ENCODE peak calls at places on chromosomes 7 and 10, in five cellular contexts. D is colonic mucosa; W is fibroblast of the aortic adventitia; X is GM12878; F is CD8-positive, alpha-beta T cell. Y is an unnamed sample.

GRCh38 chr7:140048138-140048537 is 14.6 kb downstream of the PARP12 start:
- DNase-seq in F (no peak), D (no peak), X (no peak), W (no peak), Y (no peak)

GRCh38 chr10:124225468-124226270 is 132.3 kb upstream of the CHST15 start:
- DNase-seq in F (peak; percentile 20), D (no peak), X (no peak), W (no peak), Y (no peak)

GRCh38 chr10:12579954-12580858 is 230.9 kb downstream of the CAMK1D start:
- DNase-seq in W (peak; percentile 66), D (no peak), X (no peak), F (no peak), Y (peak; percentile 36)

GRCh38 chr10:48507494-48507893 is 97.4 kb downstream of the ARHGAP22 start:
- DNase-seq in F (no peak), W (no peak), D (peak; percentile 9), X (no peak), Y (no peak)

GRCh38 chr7:119681336-119681735 is 591.6 kb upstream of the KCND2 start:
- DNase-seq in F (no peak), X (no peak), W (no peak), D (no peak), Y (no peak)

GRCh38 chr7:47228386-47229014 is 353.4 kb downstream of the TNS3 start:
- DNase-seq in W (no peak), X (no peak), D (peak; percentile 39), F (no peak), Y (no peak)

GRCh38 chr7:36639826-36640225 is 84.5 kb downstream of the AOAH start:
- DNase-seq in D (no peak), W (no peak), F (peak; percentile 69), X (no peak), Y (no peak)

GRCh38 chr7:80941206-80941758 is 22.4 kb upstream of the SEMA3C start:
- DNase-seq in W (peak; percentile 89), D (no peak), X (no peak), F (no peak), Y (peak; percentile 91)

GRCh38 chr7:137757146-137757925 is 89.4 kb downstream of the DGKI start:
- DNase-seq in F (no peak), D (no peak), X (no peak), W (no peak), Y (peak; percentile 14)

GRCh38 chr10:42578019-42578418 is 60.4 kb downstream of the ZNF33B start:
- DNase-seq in D (no peak), X (no peak), F (no peak), W (no peak), Y (no peak)

GRCh38 chr10:131660427-131660826 is 240.4 kb upstream of the PPP2R2D start:
- DNase-seq in D (no peak), F (no peak), W (no peak), X (no peak), Y (no peak)

GRCh38 chr10:126455766-126456425 is 67.6 kb upstream of the ADAM12 start:
- DNase-seq in F (no peak), W (peak; percentile 16), X (no peak), D (no peak), Y (no peak)

GRCh38 chr10:116688241-116688711 is 54.1 kb downstream of the HSPA12A start:
- DNase-seq in W (peak; percentile 75), X (no peak), D (no peak), F (no peak), Y (peak; percentile 75)

GRCh38 chr7:22477262-22477661 is 22.7 kb downstream of the STEAP1B start:
- DNase-seq in X (no peak), W (no peak), D (no peak), F (no peak), Y (no peak)

GRCh38 chr10:42943025-42943818 is 133.6 kb upstream of the RET start:
- DNase-seq in F (no peak), D (no peak), W (no peak), X (no peak), Y (no peak)

GRCh38 chr7:55081067-55081853 is 62.4 kb downstream of the EGFR start:
- DNase-seq in X (no peak), W (peak; percentile 4), F (no peak), D (no peak), Y (no peak)

DNA sequence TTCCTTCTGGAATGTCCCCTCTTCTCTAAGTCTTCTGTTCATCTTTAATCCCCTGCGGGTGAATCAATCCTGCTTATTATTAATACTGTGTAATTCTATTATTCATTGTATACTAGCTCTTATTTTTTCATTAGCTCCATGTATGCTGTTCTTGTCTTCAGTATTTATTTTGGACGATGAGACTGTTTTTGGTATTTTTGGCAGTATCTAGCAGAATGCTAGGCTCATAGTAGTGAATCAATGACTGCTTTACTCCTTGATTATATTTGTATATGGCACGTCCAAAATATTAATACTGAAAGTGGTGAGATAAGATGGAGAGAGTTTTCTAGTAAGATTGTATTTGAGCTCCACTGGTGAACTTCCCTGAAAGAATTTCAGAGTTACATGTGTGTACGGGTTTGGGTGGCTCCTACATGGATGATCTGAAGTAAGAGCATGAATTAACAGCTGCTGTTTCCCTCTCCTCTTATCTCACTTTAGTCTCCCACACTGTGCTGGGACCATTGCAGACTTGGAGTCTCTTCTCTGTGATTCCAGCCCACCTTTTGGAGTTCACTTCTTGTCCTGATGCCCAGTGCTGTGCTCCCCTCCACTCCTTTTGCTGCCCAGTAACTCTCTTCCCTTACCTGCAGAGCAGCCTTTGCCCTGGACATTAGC is 226.0 kb downstream of the CDK14 start:
- DNase-seq in X (no peak), F (no peak), D (no peak), W (peak; percentile 45), Y (no peak)
- TF ChIP-seq CTCF in X (no peak), F (no peak), D (no peak), W (no peak), Y (no peak)

DNA sequence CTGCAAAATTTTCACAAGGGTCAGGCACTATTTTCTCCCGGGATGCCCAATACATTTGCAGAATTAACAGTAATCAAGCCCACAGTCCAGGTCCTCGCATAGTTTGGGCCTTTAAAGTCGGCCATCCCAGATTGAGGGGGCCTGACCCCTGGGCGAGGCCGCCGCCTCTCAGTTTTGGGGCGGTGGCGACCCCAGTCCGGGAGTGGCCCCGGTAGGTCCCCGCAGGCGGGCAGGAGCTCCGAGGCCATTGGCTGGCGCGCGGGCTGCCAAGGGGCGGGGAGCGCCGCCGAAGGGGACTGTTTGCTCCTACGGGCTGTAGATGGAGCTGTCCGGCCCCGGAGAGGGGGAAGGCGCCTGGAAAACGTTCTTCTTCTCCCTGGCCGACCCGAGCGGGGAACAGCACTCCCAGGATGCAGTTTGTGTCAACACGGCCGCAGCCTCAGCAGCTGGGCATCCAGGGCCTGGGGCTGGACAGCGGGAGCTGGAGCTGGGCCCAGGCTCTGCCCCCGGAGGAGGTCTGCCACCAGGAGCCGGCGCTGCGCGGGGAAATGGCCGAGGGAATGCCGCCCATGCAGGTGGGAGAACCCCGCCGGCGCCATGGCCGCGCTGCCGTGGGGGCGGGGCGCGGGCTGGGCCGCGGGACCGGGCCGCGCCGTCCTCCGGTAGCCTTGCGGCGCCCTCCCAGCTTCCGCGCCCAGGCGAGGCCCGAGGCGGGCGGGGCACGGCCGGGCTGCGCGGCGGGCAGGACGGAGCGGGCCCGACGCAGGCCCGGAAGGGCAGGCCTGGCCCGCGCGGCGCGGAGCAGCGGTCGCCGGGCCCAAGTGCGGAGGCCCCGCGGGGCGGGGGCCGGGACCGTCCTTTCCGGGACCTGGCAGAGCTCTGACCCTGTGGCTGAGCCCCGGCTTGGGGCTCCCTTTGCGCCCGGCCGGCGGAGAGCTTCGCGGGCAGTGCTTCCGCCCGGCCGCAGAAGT is at the start of gene ZNF282:
- DNase-seq in X (peak; percentile 31), F (peak; percentile 72), D (peak; percentile 92), W (peak; percentile 85), Y (peak; percentile 92)
- H3K4me3 ChIP-seq in X (peak within 1 kb of the TSS; percentile 89), F (peak within 1 kb of the TSS; percentile 84), D (peak within 1 kb of the TSS; percentile 73), W (peak within 1 kb of the TSS; percentile 87), Y (peak within 1 kb of the TSS; percentile 94)

DNA sequence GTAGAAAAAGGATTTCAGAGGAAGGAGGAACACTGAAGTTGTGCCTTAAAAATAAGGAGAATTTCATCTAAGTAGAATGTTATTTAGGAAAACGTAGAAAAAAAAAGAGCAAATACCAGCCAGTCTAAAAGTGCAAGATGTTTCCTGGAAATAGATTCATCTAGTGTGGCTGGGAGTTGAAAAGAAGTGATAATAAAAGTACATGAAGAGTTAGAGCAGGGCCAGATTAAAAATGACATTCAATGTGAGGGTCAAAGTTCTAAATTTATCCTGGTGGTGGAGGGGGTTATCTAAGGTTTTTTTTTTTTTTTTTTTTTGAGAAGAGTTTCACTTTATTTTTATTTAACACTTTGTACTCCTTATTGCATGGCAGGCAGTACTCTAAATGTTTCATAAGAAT is 289.3 kb downstream of the MDFIC start:
- DNase-seq in F (no peak), D (no peak), X (no peak), W (no peak), Y (no peak)
- TF ChIP-seq CTCF in F (no peak), D (no peak), X (no peak), W (no peak), Y (no peak)

GRCh38 chr7:116706668-116707126 is 34.7 kb downstream of the MET start:
- DNase-seq in F (no peak), W (peak; percentile 55), X (no peak), D (peak; percentile 27), Y (peak; percentile 49)
- H3K4me3 ChIP-seq in F (no peak overlapping the region), W (peak overlapping the region; percentile 28), X (no peak overlapping the region), D (no peak overlapping the region), Y (peak overlapping the region; percentile 31)

GRCh38 chr7:25989140-25989705 is 162.8 kb upstream of the NFE2L3 start:
- DNase-seq in D (peak; percentile 50), F (no peak), X (no peak), W (no peak), Y (no peak)
- TF ChIP-seq CTCF in D (no peak), F (no peak), X (no peak), W (no peak), Y (no peak)

GRCh38 chr10:102247724-102248123 is 2.4 kb downstream of the GBF1 start:
- DNase-seq in W (peak; percentile 15), D (no peak), F (no peak), X (no peak), Y (peak; percentile 28)
- H3K4me3 ChIP-seq in W (peak overlapping the region; percentile 4), D (no peak overlapping the region), F (no peak overlapping the region), X (peak overlapping the region; percentile 86), Y (no peak overlapping the region)

DNA sequence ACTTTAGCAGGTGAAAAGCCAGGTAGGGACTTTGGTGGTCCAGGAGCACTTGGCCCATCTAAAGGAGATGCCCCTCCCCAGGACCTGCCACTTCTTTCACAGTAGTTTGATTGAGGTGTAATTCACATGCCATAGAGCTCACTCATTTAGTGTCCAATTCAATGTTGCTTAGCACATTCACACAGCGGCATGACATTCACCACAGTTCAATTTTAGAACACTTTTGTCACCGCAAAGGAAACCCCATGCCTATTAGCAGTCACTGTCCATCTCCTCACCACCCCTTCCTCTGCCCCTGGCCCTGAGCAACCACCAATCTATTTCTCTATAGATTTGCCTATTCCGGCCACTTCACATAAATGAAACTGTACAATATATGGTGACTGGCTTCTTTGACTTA is 211.6 kb upstream of the ZMIZ1 start:
- DNase-seq in X (no peak), W (no peak), F (no peak), D (no peak), Y (no peak)
- TF ChIP-seq CTCF in X (no peak), W (no peak), F (no peak), D (no peak), Y (no peak)

Y was measured in choroid plexus epithelial cell.